ENCODE peak calls at places on chromosomes 13 and 19, in eight cellular contexts. W, O, N, C, M, Y, G and B are unnamed samples.

GRCh38 chr19:49064768-49065611 is at the start of gene NTF4:
- DNase-seq in W (no peak), O (no peak), N (no peak), C (no peak), M (peak; percentile 79), Y (peak; percentile 54), G (peak; percentile 60), B (no peak)

GRCh38 chr13:100828226-100828625 is 153.6 kb upstream of the TMTC4 start:
- DNase-seq in W (peak; percentile 33), O (no peak), N (peak; percentile 68), C (no peak), M (no peak), Y (peak; percentile 22), G (peak; percentile 8), B (no peak)

GRCh38 chr13:38415233-38415632 is 65.6 kb downstream of the UFM1 start:
- DNase-seq in W (peak; percentile 42), O (no peak), N (no peak), C (peak; percentile 1), M (no peak), Y (no peak), G (peak; percentile 12), B (no peak)

GRCh38 chr19:13597625-13598024 is 91.3 kb upstream of the CACNA1A start:
- DNase-seq in W (peak; percentile 46), O (no peak), N (peak; percentile 69), C (peak; percentile 54), M (peak; percentile 83), Y (peak; percentile 55), G (peak; percentile 80), B (peak; percentile 27)

GRCh38 chr19:53161123-53161522 is 2.3 kb upstream of the ZNF347 start:
- DNase-seq in W (no peak), O (no peak), N (no peak), C (no peak), M (no peak), Y (no peak), G (no peak), B (no peak)

GRCh38 chr19:1837625-1838105 is 10.6 kb downstream of the REXO1 start:
- DNase-seq in W (peak; percentile 32), O (no peak), N (peak; percentile 75), C (peak; percentile 70), M (peak; percentile 66), Y (peak; percentile 86), G (peak; percentile 81), B (no peak)

GRCh38 chr13:88751994-88752393 is 1080.8 kb downstream of the SLITRK5 start:
- DNase-seq in W (no peak), O (no peak), N (no peak), C (no peak), M (no peak), Y (no peak), G (no peak), B (no peak)

GRCh38 chr13:96086736-96087135 is 3.2 kb upstream of the HS6ST3 start:
- DNase-seq in W (no peak), O (no peak), N (no peak), C (no peak), M (no peak), Y (no peak), G (no peak), B (no peak)

GRCh38 chr13:34358811-34359513 is 541.0 kb downstream of the RFC3 start:
- DNase-seq in W (peak; percentile 67), O (peak; percentile 72), N (no peak), C (no peak), M (peak; percentile 80), Y (no peak), G (no peak), B (no peak)

GRCh38 chr19:8393871-8394250 is 3.7 kb downstream of the RAB11B start:
- DNase-seq in W (no peak), O (no peak), N (no peak), C (no peak), M (no peak), Y (no peak), G (no peak), B (no peak)

GRCh38 chr19:2567580-2567979 is 91.7 kb downstream of the GADD45B start:
- DNase-seq in W (no peak), O (no peak), N (no peak), C (no peak), M (no peak), Y (no peak), G (no peak), B (no peak)

GRCh38 chr19:51792932-51793331 is 2.0 kb upstream of the FPR3 start:
- DNase-seq in W (no peak), O (no peak), N (no peak), C (no peak), M (no peak), Y (no peak), G (no peak), B (no peak)

GRCh38 chr13:52899206-52899605 is 50.8 kb upstream of the PCDH8 start:
- DNase-seq in W (no peak), O (no peak), N (no peak), C (no peak), M (no peak), Y (no peak), G (no peak), B (no peak)

GRCh38 chr13:29589234-29589633 is 6.3 kb downstream of the SLC7A1 start:
- DNase-seq in W (peak; percentile 35), O (no peak), N (peak; percentile 18), C (no peak), M (peak; percentile 77), Y (no peak), G (no peak), B (no peak)

GRCh38 chr13:93875527-93875926 is 604.0 kb downstream of the DCT start:
- DNase-seq in W (peak; percentile 8), O (no peak), N (no peak), C (no peak), M (peak; percentile 26), Y (no peak), G (no peak), B (no peak)

GRCh38 chr13:34070006-34070405 is 252.1 kb downstream of the RFC3 start:
- DNase-seq in W (peak; percentile 49), O (no peak), N (no peak), C (no peak), M (peak; percentile 20), Y (no peak), G (no peak), B (no peak)

GRCh38 chr13:110911880-110912279 is 3.0 kb downstream of the ANKRD10 start:
- DNase-seq in W (no peak), O (no peak), N (no peak), C (no peak), M (no peak), Y (no peak), G (no peak), B (no peak)

GRCh38 chr13:24747248-24748151 is 16.5 kb upstream of the RNF17 start:
- DNase-seq in W (no peak), O (no peak), N (peak; percentile 80), C (peak; percentile 32), M (peak; percentile 42), Y (peak; percentile 31), G (no peak), B (no peak)

GRCh38 chr13:113765241-113765910 is 6.3 kb downstream of the TMEM255B start:
- DNase-seq in W (no peak), O (no peak), N (no peak), C (no peak), M (no peak), Y (no peak), G (no peak), B (peak; percentile 62)

GRCh38 chr19:9934132-9934950 is 2.0 kb downstream of the OLFM2 start:
- DNase-seq in W (peak; percentile 34), O (no peak), N (peak; percentile 86), C (peak; percentile 88), M (peak; percentile 84), Y (peak; percentile 91), G (peak; percentile 89), B (peak; percentile 42)

GRCh38 chr19:32830231-32831014 is 39.1 kb downstream of the SLC7A9 start:
- DNase-seq in W (peak; percentile 92), O (peak; percentile 45), N (no peak), C (no peak), M (peak; percentile 87), Y (no peak), G (no peak), B (no peak)

GRCh38 chr13:97339019-97339988 is 94.7 kb upstream of the RAP2A start:
- DNase-seq in W (no peak), O (peak; percentile 82), N (peak; percentile 56), C (no peak), M (peak; percentile 35), Y (no peak), G (no peak), B (peak; percentile 87)

GRCh38 chr13:81639984-81640582 is 1299.2 kb upstream of the SPRY2 start:
- DNase-seq in W (peak; percentile 40), O (no peak), N (no peak), C (no peak), M (peak; percentile 5), Y (peak; percentile 8), G (peak; percentile 64), B (no peak)

GRCh38 chr13:73996569-73996968 is 137.6 kb downstream of the KLF12 start:
- DNase-seq in W (no peak), O (no peak), N (no peak), C (no peak), M (no peak), Y (no peak), G (no peak), B (no peak)

GRCh38 chr19:51751655-51752054 is at the start of gene FPR1:
- DNase-seq in W (peak; percentile 91), O (no peak), N (no peak), C (no peak), M (no peak), Y (no peak), G (no peak), B (no peak)

GRCh38 chr19:35483089-35483488 is 7.2 kb downstream of the KRTDAP start:
- DNase-seq in W (no peak), O (no peak), N (no peak), C (no peak), M (no peak), Y (no peak), G (no peak), B (no peak)

GRCh38 chr19:37926255-37926654 is 19.2 kb downstream of the SIPA1L3 start:
- DNase-seq in W (no peak), O (no peak), N (no peak), C (no peak), M (no peak), Y (no peak), G (no peak), B (no peak)